ENCODE peak calls at places on chromosomes 13 and 19, in eight cellular contexts. One of them, this sample, is unnamed.
A peak's percentile ranks its signal among the peaks of the same experiment; 100 is the strongest.

GRCh38 chr19:1567116-1567847 is 843 bp downstream of the MEX3D start:
- DNase-seq in adrenal gland: no peak
- DNase-seq in brain microvascular endothelial cell: peak; percentile 9
- DNase-seq in left lung: no peak
- DNase-seq in heart right ventricle: no peak
- DNase-seq in endothelial cell: peak; percentile 44
- DNase-seq in CD8-positive, alpha-beta T cell: no peak
- DNase-seq in fibroblast of the aortic adventitia: peak; percentile 28
- DNase-seq in this sample: no peak

GRCh38 chr13:24626449-24626848 is 53.8 kb upstream of the ATP12A start:
- DNase-seq in fibroblast of the aortic adventitia: no peak
- DNase-seq in brain microvascular endothelial cell: no peak
- DNase-seq in CD8-positive, alpha-beta T cell: no peak
- DNase-seq in heart right ventricle: no peak
- DNase-seq in endothelial cell: no peak
- DNase-seq in left lung: no peak
- DNase-seq in adrenal gland: no peak
- DNase-seq in this sample: peak; percentile 30

GRCh38 chr19:53868892-53869804 is 1.5 kb downstream of the MYADM start:
- DNase-seq in heart right ventricle: peak; percentile 91
- DNase-seq in endothelial cell: peak; percentile 88
- DNase-seq in left lung: peak; percentile 91
- DNase-seq in adrenal gland: peak; percentile 92
- DNase-seq in CD8-positive, alpha-beta T cell: peak; percentile 86
- DNase-seq in brain microvascular endothelial cell: peak; percentile 94
- DNase-seq in fibroblast of the aortic adventitia: peak; percentile 85
- DNase-seq in this sample: peak; percentile 91

GRCh38 chr19:3683405-3683865 is 16.8 kb downstream of the PIP5K1C start:
- DNase-seq in left lung: no peak
- DNase-seq in adrenal gland: no peak
- DNase-seq in endothelial cell: peak; percentile 43
- DNase-seq in heart right ventricle: peak; percentile 63
- DNase-seq in fibroblast of the aortic adventitia: no peak
- DNase-seq in brain microvascular endothelial cell: peak; percentile 92
- DNase-seq in CD8-positive, alpha-beta T cell: no peak
- DNase-seq in this sample: peak; percentile 63

GRCh38 chr19:1601613-1602064 is 3.6 kb downstream of the UQCR11 start:
- DNase-seq in brain microvascular endothelial cell: no peak
- DNase-seq in heart right ventricle: no peak
- DNase-seq in adrenal gland: no peak
- DNase-seq in CD8-positive, alpha-beta T cell: no peak
- DNase-seq in endothelial cell: no peak
- DNase-seq in fibroblast of the aortic adventitia: no peak
- DNase-seq in left lung: no peak
- DNase-seq in this sample: no peak

GRCh38 chr19:10122066-10122465 is 2.4 kb upstream of the EIF3G start:
- DNase-seq in endothelial cell: no peak
- DNase-seq in brain microvascular endothelial cell: no peak
- DNase-seq in adrenal gland: no peak
- DNase-seq in heart right ventricle: no peak
- DNase-seq in left lung: no peak
- DNase-seq in fibroblast of the aortic adventitia: peak; percentile 82
- DNase-seq in CD8-positive, alpha-beta T cell: no peak
- DNase-seq in this sample: no peak

GRCh38 chr19:13717194-13717643 is 47.1 kb upstream of the MRI1 start:
- DNase-seq in CD8-positive, alpha-beta T cell: no peak
- DNase-seq in heart right ventricle: no peak
- DNase-seq in fibroblast of the aortic adventitia: peak; percentile 26
- DNase-seq in left lung: no peak
- DNase-seq in adrenal gland: no peak
- DNase-seq in endothelial cell: no peak
- DNase-seq in brain microvascular endothelial cell: no peak
- DNase-seq in this sample: no peak

GRCh38 chr13:27953671-27954405 is 15.3 kb downstream of the CDX2 start:
- DNase-seq in adrenal gland: peak; percentile 72
- DNase-seq in left lung: peak; percentile 66
- DNase-seq in endothelial cell: peak; percentile 99
- DNase-seq in heart right ventricle: peak; percentile 47
- DNase-seq in brain microvascular endothelial cell: peak; percentile 23
- DNase-seq in fibroblast of the aortic adventitia: peak; percentile 45
- DNase-seq in CD8-positive, alpha-beta T cell: peak; percentile 23
- DNase-seq in this sample: peak; percentile 92

GRCh38 chr13:59746291-59746962 is 417.3 kb downstream of the DIAPH3 start:
- DNase-seq in CD8-positive, alpha-beta T cell: no peak
- DNase-seq in left lung: no peak
- DNase-seq in endothelial cell: no peak
- DNase-seq in adrenal gland: no peak
- DNase-seq in heart right ventricle: no peak
- DNase-seq in brain microvascular endothelial cell: peak; percentile 26
- DNase-seq in fibroblast of the aortic adventitia: peak; percentile 58
- DNase-seq in this sample: no peak

GRCh38 chr13:59750860-59751259 is 412.9 kb downstream of the DIAPH3 start:
- DNase-seq in CD8-positive, alpha-beta T cell: no peak
- DNase-seq in adrenal gland: no peak
- DNase-seq in heart right ventricle: no peak
- DNase-seq in brain microvascular endothelial cell: peak; percentile 80
- DNase-seq in left lung: no peak
- DNase-seq in fibroblast of the aortic adventitia: peak; percentile 53
- DNase-seq in endothelial cell: peak; percentile 21
- DNase-seq in this sample: no peak

GRCh38 chr13:59744747-59745394 is 418.9 kb downstream of the DIAPH3 start:
- DNase-seq in heart right ventricle: no peak
- DNase-seq in left lung: no peak
- DNase-seq in adrenal gland: no peak
- DNase-seq in CD8-positive, alpha-beta T cell: no peak
- DNase-seq in fibroblast of the aortic adventitia: peak; percentile 27
- DNase-seq in brain microvascular endothelial cell: no peak
- DNase-seq in endothelial cell: no peak
- DNase-seq in this sample: no peak

GRCh38 chr13:59745395-59745788 is 418.3 kb downstream of the DIAPH3 start:
- DNase-seq in CD8-positive, alpha-beta T cell: no peak
- DNase-seq in heart right ventricle: no peak
- DNase-seq in left lung: no peak
- DNase-seq in endothelial cell: no peak
- DNase-seq in adrenal gland: no peak
- DNase-seq in brain microvascular endothelial cell: peak; percentile 49
- DNase-seq in fibroblast of the aortic adventitia: peak; percentile 62
- DNase-seq in this sample: no peak

DNA sequence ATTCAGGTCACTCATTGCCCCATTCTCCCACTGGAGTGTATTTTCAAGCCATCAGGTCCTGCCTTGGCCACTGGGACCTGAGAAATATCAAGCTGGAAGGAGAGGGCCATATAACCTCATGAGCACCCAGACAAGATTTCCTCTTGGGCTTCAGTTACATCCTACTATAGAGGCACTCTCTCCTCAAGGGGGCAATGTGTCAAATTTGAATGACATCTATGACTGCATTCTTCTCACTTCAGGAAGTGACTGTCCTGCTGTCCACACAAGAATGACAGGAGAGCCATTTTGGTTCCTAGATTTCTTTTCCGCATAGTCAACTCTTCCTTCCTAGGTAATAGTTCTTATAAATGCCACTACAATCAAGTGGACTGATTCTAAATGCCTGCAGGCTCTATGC is 416.2 kb downstream of the DIAPH3 start:
- DNase-seq in brain microvascular endothelial cell: no peak
- DNase-seq in left lung: no peak
- DNase-seq in heart right ventricle: no peak
- DNase-seq in CD8-positive, alpha-beta T cell: no peak
- DNase-seq in endothelial cell: no peak
- DNase-seq in adrenal gland: no peak
- DNase-seq in fibroblast of the aortic adventitia: no peak
- DNase-seq in this sample: no peak
- TF ChIP-seq CTCF in brain microvascular endothelial cell: no peak
- TF ChIP-seq CTCF in left lung: no peak
- TF ChIP-seq CTCF in heart right ventricle: no peak
- TF ChIP-seq CTCF in CD8-positive, alpha-beta T cell: no peak
- TF ChIP-seq CTCF in endothelial cell: no peak
- TF ChIP-seq CTCF in adrenal gland: no peak
- TF ChIP-seq CTCF in fibroblast of the aortic adventitia: no peak
- TF ChIP-seq CTCF in this sample: no peak

GRCh38 chr19:5089283-5089682 is 120.4 kb downstream of the KDM4B start:
- DNase-seq in CD8-positive, alpha-beta T cell: no peak
- DNase-seq in brain microvascular endothelial cell: no peak
- DNase-seq in heart right ventricle: no peak
- DNase-seq in fibroblast of the aortic adventitia: no peak
- DNase-seq in endothelial cell: no peak
- DNase-seq in adrenal gland: no peak
- DNase-seq in left lung: no peak
- DNase-seq in this sample: no peak

GRCh38 chr19:5085566-5085965 is 116.7 kb downstream of the KDM4B start:
- DNase-seq in left lung: no peak
- DNase-seq in heart right ventricle: no peak
- DNase-seq in CD8-positive, alpha-beta T cell: no peak
- DNase-seq in brain microvascular endothelial cell: no peak
- DNase-seq in endothelial cell: no peak
- DNase-seq in adrenal gland: no peak
- DNase-seq in fibroblast of the aortic adventitia: no peak
- DNase-seq in this sample: no peak

GRCh38 chr19:5086232-5086631 is 117.3 kb downstream of the KDM4B start:
- DNase-seq in heart right ventricle: no peak
- DNase-seq in left lung: no peak
- DNase-seq in fibroblast of the aortic adventitia: no peak
- DNase-seq in CD8-positive, alpha-beta T cell: no peak
- DNase-seq in adrenal gland: no peak
- DNase-seq in brain microvascular endothelial cell: no peak
- DNase-seq in endothelial cell: no peak
- DNase-seq in this sample: no peak

GRCh38 chr19:5083547-5083965 is 114.6 kb downstream of the KDM4B start:
- DNase-seq in left lung: peak; percentile 40
- DNase-seq in fibroblast of the aortic adventitia: peak; percentile 49
- DNase-seq in adrenal gland: peak; percentile 81
- DNase-seq in brain microvascular endothelial cell: peak; percentile 27
- DNase-seq in heart right ventricle: peak; percentile 29
- DNase-seq in CD8-positive, alpha-beta T cell: no peak
- DNase-seq in endothelial cell: no peak
- DNase-seq in this sample: no peak

GRCh38 chr19:5086725-5087439 is 118.0 kb downstream of the KDM4B start:
- DNase-seq in left lung: no peak
- DNase-seq in fibroblast of the aortic adventitia: no peak
- DNase-seq in heart right ventricle: no peak
- DNase-seq in brain microvascular endothelial cell: no peak
- DNase-seq in CD8-positive, alpha-beta T cell: no peak
- DNase-seq in adrenal gland: no peak
- DNase-seq in endothelial cell: no peak
- DNase-seq in this sample: no peak
- TF ChIP-seq CTCF in left lung: no peak
- TF ChIP-seq CTCF in fibroblast of the aortic adventitia: no peak
- TF ChIP-seq CTCF in heart right ventricle: no peak
- TF ChIP-seq CTCF in brain microvascular endothelial cell: no peak
- TF ChIP-seq CTCF in CD8-positive, alpha-beta T cell: no peak
- TF ChIP-seq CTCF in adrenal gland: no peak
- TF ChIP-seq CTCF in endothelial cell: no peak
- TF ChIP-seq CTCF in this sample: no peak

DNA sequence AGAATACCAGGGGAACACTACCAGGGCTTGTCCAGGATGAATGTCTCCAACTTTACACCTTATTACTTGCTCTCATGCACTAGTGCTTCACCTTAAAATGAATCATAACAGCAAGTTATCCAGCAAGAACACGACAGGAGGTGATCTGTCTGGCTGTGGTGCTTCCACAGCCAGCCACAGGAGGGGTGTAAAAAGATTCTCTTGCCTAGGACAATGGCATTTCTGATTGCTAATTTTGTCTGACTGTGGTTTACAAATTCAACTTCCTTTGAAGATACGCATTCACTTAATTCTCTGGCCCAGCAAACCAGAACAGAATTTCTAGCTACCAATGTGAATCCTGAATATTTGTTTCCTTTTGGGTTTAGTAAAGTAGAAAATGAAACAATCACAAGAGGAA is 23.1 kb upstream of the COG3 start:
- DNase-seq in CD8-positive, alpha-beta T cell: no peak
- DNase-seq in brain microvascular endothelial cell: peak; percentile 11
- DNase-seq in left lung: no peak
- DNase-seq in endothelial cell: no peak
- DNase-seq in adrenal gland: peak; percentile 51
- DNase-seq in heart right ventricle: no peak
- DNase-seq in fibroblast of the aortic adventitia: peak; percentile 3
- DNase-seq in this sample: peak; percentile 40
- TF ChIP-seq CTCF in CD8-positive, alpha-beta T cell: no peak
- TF ChIP-seq CTCF in brain microvascular endothelial cell: peak; percentile 54
- TF ChIP-seq CTCF in left lung: no peak
- TF ChIP-seq CTCF in endothelial cell: no peak
- TF ChIP-seq CTCF in adrenal gland: peak; percentile 51
- TF ChIP-seq CTCF in heart right ventricle: peak; percentile 49
- TF ChIP-seq CTCF in fibroblast of the aortic adventitia: peak; percentile 32
- TF ChIP-seq CTCF in this sample: peak; percentile 41

GRCh38 chr13:108974686-108975085 is 345.3 kb downstream of the MYO16 start:
- DNase-seq in CD8-positive, alpha-beta T cell: no peak
- DNase-seq in heart right ventricle: no peak
- DNase-seq in adrenal gland: no peak
- DNase-seq in endothelial cell: no peak
- DNase-seq in brain microvascular endothelial cell: no peak
- DNase-seq in left lung: no peak
- DNase-seq in fibroblast of the aortic adventitia: no peak
- DNase-seq in this sample: no peak
- TF ChIP-seq CTCF in CD8-positive, alpha-beta T cell: no peak
- TF ChIP-seq CTCF in heart right ventricle: no peak
- TF ChIP-seq CTCF in adrenal gland: no peak
- TF ChIP-seq CTCF in endothelial cell: no peak
- TF ChIP-seq CTCF in brain microvascular endothelial cell: no peak
- TF ChIP-seq CTCF in left lung: no peak
- TF ChIP-seq CTCF in fibroblast of the aortic adventitia: no peak
- TF ChIP-seq CTCF in this sample: no peak

GRCh38 chr13:49821216-49821820 is 28.8 kb upstream of the KPNA3 start:
- DNase-seq in CD8-positive, alpha-beta T cell: no peak
- DNase-seq in fibroblast of the aortic adventitia: no peak
- DNase-seq in adrenal gland: no peak
- DNase-seq in heart right ventricle: no peak
- DNase-seq in brain microvascular endothelial cell: no peak
- DNase-seq in left lung: no peak
- DNase-seq in endothelial cell: no peak
- DNase-seq in this sample: no peak
- TF ChIP-seq CTCF in CD8-positive, alpha-beta T cell: no peak
- TF ChIP-seq CTCF in fibroblast of the aortic adventitia: peak; percentile 9
- TF ChIP-seq CTCF in adrenal gland: no peak
- TF ChIP-seq CTCF in heart right ventricle: peak; percentile 22
- TF ChIP-seq CTCF in brain microvascular endothelial cell: no peak
- TF ChIP-seq CTCF in left lung: no peak
- TF ChIP-seq CTCF in endothelial cell: no peak
- TF ChIP-seq CTCF in this sample: peak; percentile 4

DNA sequence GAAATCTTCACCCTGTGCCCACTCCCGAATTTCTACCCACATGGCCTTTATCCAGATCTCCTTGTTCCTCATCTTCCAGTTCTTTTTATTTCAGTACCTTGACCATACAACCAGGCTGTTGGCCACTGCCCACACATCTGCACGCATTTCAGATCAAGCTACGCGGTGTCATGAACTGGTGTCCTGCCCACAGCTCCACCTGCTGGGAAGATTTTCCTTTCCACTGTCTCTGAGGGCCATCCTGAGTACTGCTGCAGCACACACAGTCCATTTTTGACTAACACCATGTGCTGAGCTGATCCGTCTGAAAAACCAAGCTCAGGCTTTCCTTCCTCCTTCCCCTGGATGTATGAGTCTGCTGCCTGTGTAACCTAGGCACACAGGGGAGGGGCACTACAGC is 71.8 kb downstream of the WASF3 start:
- DNase-seq in adrenal gland: no peak
- DNase-seq in endothelial cell: no peak
- DNase-seq in left lung: no peak
- DNase-seq in fibroblast of the aortic adventitia: no peak
- DNase-seq in brain microvascular endothelial cell: peak; percentile 5
- DNase-seq in CD8-positive, alpha-beta T cell: no peak
- DNase-seq in heart right ventricle: no peak
- DNase-seq in this sample: no peak
- TF ChIP-seq CTCF in adrenal gland: no peak
- TF ChIP-seq CTCF in endothelial cell: no peak
- TF ChIP-seq CTCF in left lung: no peak
- TF ChIP-seq CTCF in fibroblast of the aortic adventitia: no peak
- TF ChIP-seq CTCF in brain microvascular endothelial cell: peak; percentile 41
- TF ChIP-seq CTCF in CD8-positive, alpha-beta T cell: no peak
- TF ChIP-seq CTCF in heart right ventricle: no peak
- TF ChIP-seq CTCF in this sample: peak; percentile 3

This sample was measured in GM13977.